ENCODE peak calls at places on chromosomes 2 and 18, in eight cellular contexts. P is HT1080; N is activated CD8-positive, alpha-beta memory T cell treated with anti-CD3 and anti-CD28 coated beads for 24 hours; T is astrocyte of the spinal cord; U is fibroblast of lung; V is pancreas; S is hepatic stellate cell; L is K562. O is an unnamed sample.

GRCh38 chr18:23994361-23994902 is 20.1 kb upstream of the TTC39C start:
- DNase-seq in N (no peak), V (no peak), L (no peak), U (peak), P (peak), T (peak), S (peak), O (peak)

GRCh38 chr18:26460449-26461091 is 87.8 kb downstream of the KCTD1 start:
- DNase-seq in L (no peak), T (peak), P (no peak), S (no peak), V (peak), N (no peak), U (peak), O (peak)

GRCh38 chr2:9802576-9802993 is 40.7 kb upstream of the TAF1B start:
- DNase-seq in V (no peak), L (no peak), P (no peak), N (no peak), U (no peak), T (no peak), S (no peak), O (no peak)

GRCh38 chr2:85561280-85562212 is at the start of gene GGCX:
- DNase-seq in V (peak), U (peak), P (peak), S (peak), N (peak), T (peak), L (peak), O (peak)

GRCh38 chr2:74092236-74092635 is 55.5 kb downstream of the BOLA3 start:
- DNase-seq in L (no peak), N (peak), U (peak), T (peak), P (no peak), V (no peak), S (no peak), O (no peak)

GRCh38 chr2:20356042-20356441 is 5.4 kb upstream of the PUM2 start:
- DNase-seq in T (peak), L (no peak), U (peak), P (peak), N (no peak), V (no peak), S (no peak), O (no peak)

GRCh38 chr18:6785001-6785400 is 55.5 kb downstream of the ARHGAP28 start:
- DNase-seq in N (no peak), U (peak), L (no peak), P (no peak), S (no peak), T (peak), V (no peak), O (no peak)

GRCh38 chr2:118878531-118879149 is 31.2 kb upstream of the EN1 start:
- DNase-seq in U (no peak), L (no peak), N (no peak), T (no peak), P (no peak), S (no peak), V (no peak), O (no peak)

GRCh38 chr18:13137939-13138821 is 80.4 kb upstream of the LDLRAD4 start:
- DNase-seq in S (peak), U (no peak), L (peak), T (no peak), P (no peak), N (peak), V (no peak), O (peak)

GRCh38 chr18:22879279-22879678 is 53.8 kb upstream of the RBBP8 start:
- DNase-seq in V (no peak), N (no peak), U (no peak), S (no peak), P (no peak), T (no peak), L (no peak), O (no peak)

GRCh38 chr18:63082661-63083531 is 236.7 kb downstream of the BCL2 start:
- DNase-seq in U (peak), N (no peak), T (peak), L (no peak), V (no peak), S (no peak), P (no peak), O (no peak)

GRCh38 chr2:12929806-12930205 is 213.1 kb downstream of the TRIB2 start:
- DNase-seq in V (no peak), U (no peak), S (no peak), T (no peak), P (no peak), L (no peak), N (no peak), O (no peak)

GRCh38 chr2:219448099-219448775 is 13.6 kb downstream of the SPEG start:
- DNase-seq in U (no peak), P (no peak), S (no peak), V (no peak), T (no peak), L (no peak), N (peak), O (no peak)

GRCh38 chr2:76965772-76966171 is 556.4 kb downstream of the LRRTM4 start:
- DNase-seq in P (no peak), U (no peak), S (no peak), L (no peak), N (no peak), T (no peak), V (no peak), O (no peak)

O was measured in thyroid gland.